ENCODE peak calls at places on chromosomes 12 and 14, in five cellular contexts. C is HEK293T; O is stimulated activated CD8-positive, alpha-beta memory T cell treated with anti-CD3 and anti-CD28 coated beads, Interleukin-12 subunit alpha, Interleukin-12 subunit beta, amount 100 ng/mL, for 1 hour; K is fibroblast of the aortic adventitia; N is choroid plexus epithelial cell. E is an unnamed sample.

GRCh38 chr14:99535448-99535847 is 54.2 kb downstream of the CCNK start:
- DNase-seq in C (no peak), O (no peak), K (no peak), N (no peak), E (no peak)

GRCh38 chr12:108700833-108701450 is 30.4 kb downstream of the CORO1C start:
- DNase-seq in C (peak; percentile 18), O (no peak), K (peak; percentile 42), N (no peak), E (peak; percentile 26)

GRCh38 chr14:42556551-42556950 is 949.9 kb downstream of the LRFN5 start:
- DNase-seq in C (no peak), O (no peak), K (peak; percentile 4), N (no peak), E (no peak)

GRCh38 chr12:51959211-51959610 is 7.7 kb downstream of the ACVR1B start:
- DNase-seq in C (no peak), O (no peak), K (peak; percentile 66), N (peak; percentile 54), E (peak; percentile 51)

GRCh38 chr14:104820669-104821228 is 19.8 kb downstream of the ZBTB42 start:
- DNase-seq in C (no peak), O (no peak), K (peak; percentile 57), N (peak; percentile 83), E (peak; percentile 73)

GRCh38 chr12:16884056-16884455 is 278.1 kb upstream of the LMO3 start:
- DNase-seq in C (no peak), O (no peak), K (no peak), N (no peak), E (no peak)

GRCh38 chr12:1047898-1048660 is 57.1 kb downstream of the ERC1 start:
- DNase-seq in C (no peak), O (no peak), K (peak; percentile 10), N (no peak), E (no peak)

GRCh38 chr12:62792526-62792925 is 142.4 kb downstream of the PPM1H start:
- DNase-seq in C (no peak), O (no peak), K (no peak), N (no peak), E (no peak)

GRCh38 chr12:8668441-8668840 is 5.8 kb upstream of the MFAP5 start:
- DNase-seq in C (no peak), O (no peak), K (no peak), N (no peak), E (no peak)

E was measured in fibroblast of pulmonary artery.